ENCODE peak calls at places on chromosomes 5 and 9, in ten cellular contexts. A is heart right ventricle; N is lower leg skin; F is hepatic stellate cell; D is NCI-H1694 treated with DMSO at 0.1 percent for 48 hours; E is posterior cingulate gyrus; U is iris pigment epithelial cell; J is CD4-positive, CD25-positive, alpha-beta regulatory T cell; Q is activated T-helper 1 cell treated with anti-CD3 and anti-CD28 coated beads, Interleukin-12 subunit alpha, Interleukin-12 subunit beta, Interleukin-2, Interleukin-4 antibody, amounts not matched to agents 30 ng/mL and 10 ng/mL and 1 ng/mL, durations not matched to agents 14 hours and 24 hours and 36 hours; S is cardiac fibroblast. M is an unnamed sample.

GRCh38 chr5:19002111-19002510 is 985.9 kb downstream of the CDH18 start:
- DNase-seq in A (no peak), N (no peak), F (no peak), D (peak; percentile 33), E (no peak), U (no peak), J (no peak), Q (no peak), S (no peak), M (no peak)

GRCh38 chr5:149177911-149178565 is 36.7 kb downstream of the ABLIM3 start:
- DNase-seq in A (no peak), N (no peak), F (no peak), D (no peak), E (no peak), U (peak; percentile 34), J (no peak), Q (no peak), S (peak; percentile 26), M (no peak)

GRCh38 chr5:119389288-119390065 is 33.7 kb downstream of the TNFAIP8 start:
- DNase-seq in A (no peak), N (no peak), F (no peak), D (no peak), E (no peak), U (no peak), J (no peak), Q (no peak), S (no peak), M (no peak)

GRCh38 chr9:120937596-120937995 is 11.0 kb upstream of the TRAF1 start:
- DNase-seq in A (no peak), N (no peak), F (no peak), D (no peak), E (no peak), U (peak; percentile 52), J (no peak), Q (no peak), S (peak; percentile 80), M (no peak)

GRCh38 chr5:126645132-126645531 is 44.4 kb downstream of the PHAX start:
- DNase-seq in A (no peak), N (no peak), F (no peak), D (no peak), E (no peak), U (peak; percentile 8), J (no peak), Q (no peak), S (no peak), M (no peak)

GRCh38 chr9:7402704-7403389 is 396.7 kb downstream of the DMAC1 start:
- DNase-seq in A (no peak), N (no peak), F (no peak), D (no peak), E (no peak), U (peak; percentile 1), J (no peak), Q (no peak), S (no peak), M (no peak)

GRCh38 chr5:115258001-115258400 is 4.7 kb downstream of the PGGT1B start:
- DNase-seq in A (no peak), N (no peak), F (no peak), D (no peak), E (no peak), U (peak; percentile 41), J (no peak), Q (no peak), S (no peak), M (no peak)

GRCh38 chr5:135062216-135063055 is 28.4 kb upstream of the PITX1 start:
- DNase-seq in A (no peak), N (no peak), F (no peak), D (no peak), E (peak; percentile 64), U (no peak), J (no peak), Q (no peak), S (no peak), M (no peak)

GRCh38 chr5:110957934-110958333 is 113.6 kb upstream of the TSLP start:
- DNase-seq in A (no peak), N (no peak), F (peak; percentile 22), D (no peak), E (no peak), U (peak; percentile 86), J (no peak), Q (no peak), S (peak; percentile 58), M (no peak)

GRCh38 chr5:136061630-136062381 is 33.0 kb downstream of the TGFBI start:
- DNase-seq in A (no peak), N (no peak), F (no peak), D (no peak), E (no peak), U (no peak), J (no peak), Q (no peak), S (no peak), M (no peak)

GRCh38 chr9:112757940-112758339 is 7.4 kb downstream of the SNX30 start:
- DNase-seq in A (no peak), N (no peak), F (no peak), D (no peak), E (no peak), U (no peak), J (no peak), Q (no peak), S (no peak), M (no peak)

GRCh38 chr5:72301557-72301956 is 18.5 kb downstream of the MRPS27 start:
- DNase-seq in A (no peak), N (no peak), F (no peak), D (peak; percentile 56), E (peak; percentile 82), U (no peak), J (no peak), Q (no peak), S (no peak), M (no peak)

GRCh38 chr9:137502008-137502913 is 43.1 kb upstream of the NSMF start:
- DNase-seq in A (no peak), N (no peak), F (no peak), D (no peak), E (peak; percentile 72), U (peak; percentile 21), J (no peak), Q (no peak), S (no peak), M (no peak)

GRCh38 chr5:135693371-135693955 is 114.7 kb upstream of the CXCL14 start:
- DNase-seq in A (no peak), N (peak; percentile 42), F (no peak), D (no peak), E (no peak), U (no peak), J (no peak), Q (no peak), S (no peak), M (no peak)

GRCh38 chr5:179267071-179267670 is 78.1 kb downstream of the ADAMTS2 start:
- DNase-seq in A (no peak), N (no peak), F (no peak), D (no peak), E (peak; percentile 60), U (no peak), J (no peak), Q (no peak), S (no peak), M (no peak)

GRCh38 chr9:124510650-124511425 is 3.6 kb upstream of the NR5A1 start:
- DNase-seq in A (no peak), N (no peak), F (no peak), D (no peak), E (no peak), U (peak; percentile 48), J (no peak), Q (no peak), S (no peak), M (no peak)

GRCh38 chr5:77356740-77357139 is 135.4 kb downstream of the WDR41 start:
- DNase-seq in A (no peak), N (no peak), F (no peak), D (no peak), E (no peak), U (peak; percentile 66), J (no peak), Q (peak; percentile 26), S (no peak), M (no peak)

GRCh38 chr5:165360366-165361142 is 1855.1 kb downstream of the MAT2B start:
- DNase-seq in A (no peak), N (no peak), F (no peak), D (no peak), E (no peak), U (no peak), J (no peak), Q (no peak), S (no peak), M (no peak)

GRCh38 chr5:128775537-128775936 is 189.8 kb upstream of the SLC27A6 start:
- DNase-seq in A (no peak), N (no peak), F (no peak), D (no peak), E (no peak), U (no peak), J (no peak), Q (no peak), S (no peak), M (no peak)

GRCh38 chr9:99071313-99072039 is 33.4 kb upstream of the TGFBR1 start:
- DNase-seq in A (peak; percentile 32), N (no peak), F (no peak), D (no peak), E (no peak), U (peak; percentile 29), J (no peak), Q (no peak), S (no peak), M (no peak)

GRCh38 chr5:141856030-141856790 is 22.0 kb downstream of the PCDH1 start:
- DNase-seq in A (no peak), N (no peak), F (no peak), D (no peak), E (peak; percentile 55), U (no peak), J (no peak), Q (no peak), S (no peak), M (no peak)

GRCh38 chr9:121773954-121774714 is 122.7 kb downstream of the DAB2IP start:
- DNase-seq in A (no peak), N (no peak), F (no peak), D (no peak), E (peak; percentile 66), U (no peak), J (no peak), Q (no peak), S (no peak), M (no peak)

GRCh38 chr5:32984851-32985250 is 273.7 kb downstream of the NPR3 start:
- DNase-seq in A (no peak), N (no peak), F (peak; percentile 49), D (no peak), E (no peak), U (peak; percentile 33), J (no peak), Q (no peak), S (peak; percentile 10), M (no peak)

GRCh38 chr5:58544926-58545325 is 37.9 kb upstream of the RAB3C start:
- DNase-seq in A (no peak), N (no peak), F (no peak), D (no peak), E (no peak), U (no peak), J (no peak), Q (no peak), S (no peak), M (no peak)

GRCh38 chr5:143102414-143102813 is 301.1 kb downstream of the NR3C1 start:
- DNase-seq in A (no peak), N (no peak), F (no peak), D (no peak), E (no peak), U (no peak), J (no peak), Q (no peak), S (no peak), M (no peak)

GRCh38 chr5:58505971-58506640 is 14.9 kb downstream of the GAPT start:
- DNase-seq in A (no peak), N (no peak), F (no peak), D (no peak), E (no peak), U (no peak), J (no peak), Q (no peak), S (no peak), M (no peak)

GRCh38 chr5:78782728-78783127 is 134.2 kb upstream of the LHFPL2 start:
- DNase-seq in A (no peak), N (no peak), F (no peak), D (no peak), E (no peak), U (no peak), J (no peak), Q (no peak), S (no peak), M (no peak)

GRCh38 chr9:131714821-131715220 is 25.1 kb downstream of the RAPGEF1 start:
- DNase-seq in A (no peak), N (no peak), F (no peak), D (no peak), E (no peak), U (no peak), J (no peak), Q (no peak), S (no peak), M (no peak)

M was measured in GDM1.